ENCODE peak calls at places on chromosomes 3 and 15, in eight cellular contexts. M is brain microvascular endothelial cell; L is upper lobe of right lung; S is iPS-NIHi11; V is HT-29; P is AG10803; W is activated effector memory CD4-positive, alpha-beta T cell treated with Interleukin-2 at 50 U/mL for 16 hours; Q is DMS153. B is an unnamed sample.

GRCh38 chr3:156859578-156859977 is 33.4 kb downstream of the LEKR1 start:
- DNase-seq in L (no peak), Q (no peak), S (no peak), M (no peak), V (no peak), W (no peak), P (no peak), B (no peak)

GRCh38 chr3:156304406-156304805 is 184.0 kb downstream of the KCNAB1 start:
- DNase-seq in L (no peak), M (peak), P (peak), Q (no peak), V (no peak), W (no peak), S (no peak), B (no peak)

GRCh38 chr3:46924921-46925584 is 47.5 kb downstream of the PTH1R start:
- DNase-seq in V (no peak), P (no peak), Q (no peak), L (no peak), M (no peak), S (no peak), W (no peak), B (no peak)

GRCh38 chr3:185402561-185402960 is 39.6 kb downstream of the MAP3K13 start:
- DNase-seq in W (no peak), Q (peak), V (no peak), P (peak), L (no peak), S (no peak), M (no peak), B (no peak)

GRCh38 chr3:12638105-12638504 is 25.8 kb downstream of the RAF1 start:
- DNase-seq in P (peak), V (no peak), Q (no peak), L (no peak), S (no peak), M (no peak), W (no peak), B (no peak)

GRCh38 chr15:96037584-96037983 is 292.9 kb upstream of the NR2F2 start:
- DNase-seq in P (no peak), M (peak), V (no peak), S (no peak), W (no peak), L (no peak), Q (no peak), B (no peak)

GRCh38 chr3:157533298-157533870 is 30.2 kb upstream of the VEPH1 start:
- DNase-seq in V (no peak), S (no peak), M (peak), P (peak), L (no peak), W (no peak), Q (no peak), B (peak)

GRCh38 chr3:197520311-197521276 is 35.2 kb downstream of the BDH1 start:
- DNase-seq in S (peak), M (peak), P (peak), L (peak), W (no peak), V (peak), Q (peak), B (peak)

GRCh38 chr3:23052230-23053019 is 150.7 kb upstream of the UBE2E2 start:
- DNase-seq in P (no peak), M (peak), L (no peak), V (no peak), Q (no peak), S (peak), W (no peak), B (no peak)

GRCh38 chr3:188516515-188516914 is 362.6 kb downstream of the LPP start:
- DNase-seq in S (no peak), L (no peak), M (no peak), W (no peak), V (no peak), Q (no peak), P (no peak), B (no peak)

GRCh38 chr15:57551717-57552677 is 39.7 kb upstream of the MYZAP start:
- DNase-seq in P (peak), S (peak), V (peak), L (no peak), Q (no peak), W (no peak), M (peak), B (peak)

B was measured in RCC 7860.